ENCODE peak calls at places on chromosomes 4 and X, in nine cellular contexts. Q is upper lobe of left lung; A is CD4-positive, alpha-beta memory T cell; K is endodermal cell; Z is mesendoderm; X is HepG2; R is colonic mucosa; B is aorta; P is fibroblast of lung. S is an unnamed sample. For H3K4me1, the result is how much of the 10 kb centered on the place peaks cover.

GRCh38 chr4:4254179-4254578 is 6.2 kb upstream of the TMEM128 start:
- DNase-seq in Q (no peak), A (no peak), K (no peak), Z (no peak), X (no peak), R (no peak), B (no peak), P (no peak), S (no peak)

GRCh38 chr4:77152421-77152820 is 4.6 kb upstream of the CCNG2 start:
- DNase-seq in Q (no peak), A (no peak), K (peak), Z (peak), X (no peak), R (no peak), B (no peak), P (peak), S (no peak)

GRCh38 chr4:140704392-140704955 is 51.7 kb downstream of the TBC1D9 start:
- DNase-seq in Q (no peak), A (no peak), K (no peak), Z (peak), X (no peak), R (no peak), B (no peak), P (no peak), S (no peak)

GRCh38 chr4:125316391-125316780 is 1.6 kb downstream of the FAT4 start:
- DNase-seq in Q (peak), A (no peak), K (peak), Z (no peak), X (no peak), R (peak), B (peak), P (no peak), S (no peak)

GRCh38 chr4:160142579-160142978 is 1039.7 kb downstream of the RAPGEF2 start:
- DNase-seq in Q (no peak), A (no peak), K (no peak), Z (no peak), X (no peak), R (no peak), B (no peak), P (no peak), S (no peak)

GRCh38 chr4:123235431-123235830 is 161.2 kb upstream of the SPRY1 start:
- DNase-seq in Q (no peak), A (no peak), K (no peak), Z (no peak), X (no peak), R (no peak), B (no peak), P (no peak), S (no peak)

GRCh38 chr4:106370214-106370613 is 1.6 kb upstream of the GIMD1 start:
- DNase-seq in Q (no peak), A (no peak), K (no peak), Z (no peak), X (no peak), R (no peak), B (no peak), P (no peak), S (no peak)

GRCh38 chrX:101385795-101386541 is at the start of gene BTK:
- DNase-seq in Q (peak), A (no peak), K (no peak), Z (peak), X (no peak), R (no peak), B (no peak), P (no peak), S (no peak)

GRCh38 chr4:3469386-3470243 is 6.5 kb downstream of the DOK7 start:
- DNase-seq in Q (no peak), A (no peak), K (no peak), Z (no peak), X (no peak), R (no peak), B (no peak), P (no peak), S (no peak)

GRCh38 chr4:6746721-6747689 is 31.0 kb downstream of the BLOC1S4 start:
- DNase-seq in Q (peak), A (no peak), K (no peak), Z (no peak), X (no peak), R (peak), B (peak), P (no peak), S (no peak)

GRCh38 chr4:183175631-183176232 is 76.7 kb downstream of the WWC2 start:
- DNase-seq in Q (no peak), A (no peak), K (no peak), Z (no peak), X (peak), R (no peak), B (no peak), P (no peak), S (no peak)

GRCh38 chr4:5940470-5941203 is 47.8 kb upstream of the CRMP1 start:
- DNase-seq in Q (no peak), A (no peak), K (peak), Z (peak), X (peak), R (no peak), B (no peak), P (no peak), S (no peak)

GRCh38 chr4:174707277-174707676 is 121.8 kb downstream of the GLRA3 start:
- DNase-seq in Q (no peak), A (no peak), K (no peak), Z (no peak), X (no peak), R (no peak), B (no peak), P (no peak), S (no peak)

GRCh38 chrX:71487814-71488213 is 45.1 kb upstream of the OGT start:
- DNase-seq in Q (no peak), A (no peak), K (no peak), Z (no peak), X (peak), R (no peak), B (no peak), P (no peak), S (no peak)

GRCh38 chrX:46180258-46180687 is 364.9 kb downstream of the ZNF674 start:
- DNase-seq in Q (no peak), A (no peak), K (peak), Z (peak), X (peak), R (no peak), B (peak), P (peak), S (no peak)

GRCh38 chrX:639151-639550 is 8.6 kb downstream of the SHOX start:
- DNase-seq in Q (no peak), A (no peak), K (no peak), Z (no peak), X (no peak), R (no peak), B (no peak), P (no peak), S (no peak)

GRCh38 chrX:152638443-152638904 is 779 bp downstream of the GABRQ start:
- DNase-seq in Q (no peak), A (no peak), K (no peak), Z (no peak), X (no peak), R (no peak), B (no peak), P (no peak), S (no peak)

GRCh38 chr4:173217727-173218126 is 49.1 kb downstream of the GALNT7 start:
- DNase-seq in Q (no peak), A (no peak), K (no peak), Z (no peak), X (no peak), R (no peak), B (no peak), P (peak), S (no peak)

GRCh38 chrX:130413415-130413814 is 11.6 kb downstream of the RBMX2 start:
- DNase-seq in Q (no peak), A (no peak), K (no peak), Z (no peak), X (no peak), R (no peak), B (no peak), P (no peak), S (no peak)

GRCh38 chr4:30719363-30720020 is 677 bp upstream of the PCDH7 start:
- DNase-seq in Q (no peak), A (no peak), K (peak), Z (peak), X (no peak), R (peak), B (peak), P (peak), S (no peak)

GRCh38 chr4:121026034-121026433 is 46.3 kb downstream of the NDNF start:
- DNase-seq in Q (no peak), A (no peak), K (no peak), Z (no peak), X (no peak), R (no peak), B (no peak), P (no peak), S (no peak)

GRCh38 chr4:60857354-60857753 is 342.8 kb upstream of the ADGRL3 start:
- DNase-seq in Q (no peak), A (no peak), K (no peak), Z (no peak), X (no peak), R (no peak), B (no peak), P (no peak), S (no peak)

GRCh38 chr4:19739101-19739651 is 512.5 kb upstream of the SLIT2 start:
- DNase-seq in Q (peak), A (no peak), K (no peak), Z (peak), X (no peak), R (no peak), B (no peak), P (peak), S (no peak)
- H3K4me3 ChIP-seq in Q (no peak), A (no peak), K (no peak), Z (no peak), X (no peak), R (no peak), B (no peak), P (no peak), S (no peak)

DNA sequence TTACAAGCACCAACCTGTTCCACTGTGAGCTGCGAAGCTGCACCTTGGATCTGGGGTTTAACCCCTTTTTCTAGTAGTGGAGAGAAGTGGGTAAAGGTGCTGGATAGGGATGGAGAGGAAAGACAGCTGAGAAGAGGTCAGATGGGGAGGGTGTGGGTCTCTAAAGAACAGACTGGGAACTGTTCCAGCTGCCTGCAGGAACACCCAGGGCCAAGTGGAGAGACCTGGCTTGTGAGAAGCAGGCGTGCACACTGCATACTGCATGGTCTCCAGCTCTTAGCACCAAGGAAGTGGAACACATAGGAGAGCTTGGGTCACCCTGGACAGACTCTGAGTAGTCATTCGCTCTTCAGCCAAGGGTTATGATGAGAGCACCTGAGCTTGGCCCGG is 16.1 kb downstream of the BCOR start:
- DNase-seq in Q (no peak), A (no peak), K (peak), Z (no peak), X (no peak), R (no peak), B (no peak), P (no peak), S (no peak)
- H3K4me1 ChIP-seq in Q (half or more), A (under half), K (under half), Z (under half), X (half or more), R (under half), B (under half), P (under half), S (under half)

GRCh38 chrX:70452143-70452733 is 7.6 kb downstream of the DLG3 start:
- DNase-seq in Q (peak), A (peak), K (peak), Z (peak), X (peak), R (peak), B (peak), P (peak), S (peak)

GRCh38 chrX:70455366-70456202 is 10.9 kb downstream of the DLG3 start:
- DNase-seq in Q (no peak), A (no peak), K (peak), Z (peak), X (no peak), R (peak), B (no peak), P (no peak), S (no peak)

GRCh38 chrX:70456256-70456655 is 11.6 kb downstream of the DLG3 start:
- DNase-seq in Q (no peak), A (no peak), K (no peak), Z (no peak), X (no peak), R (no peak), B (no peak), P (no peak), S (no peak)

GRCh38 chrX:70454441-70455365 is 10.1 kb downstream of the DLG3 start:
- DNase-seq in Q (peak), A (peak), K (peak), Z (peak), X (peak), R (peak), B (peak), P (peak), S (peak)

GRCh38 chrX:70453024-70453618 is 8.5 kb downstream of the DLG3 start:
- DNase-seq in Q (no peak), A (no peak), K (no peak), Z (no peak), X (no peak), R (no peak), B (no peak), P (no peak), S (no peak)
- H3K4me3 ChIP-seq in Q (peak), A (peak), K (peak), Z (no peak), X (no peak), R (peak), B (no peak), P (peak), S (peak)

GRCh38 chr4:167713756-167714155 is 378.6 kb upstream of the ANXA10 start:
- DNase-seq in Q (no peak), A (no peak), K (no peak), Z (no peak), X (no peak), R (no peak), B (no peak), P (peak), S (no peak)
- H3K4me1 ChIP-seq in Q (under half), A (under half), K (under half), Z (under half), X (under half), R (under half), B (under half), P (under half), S (under half)

DNA sequence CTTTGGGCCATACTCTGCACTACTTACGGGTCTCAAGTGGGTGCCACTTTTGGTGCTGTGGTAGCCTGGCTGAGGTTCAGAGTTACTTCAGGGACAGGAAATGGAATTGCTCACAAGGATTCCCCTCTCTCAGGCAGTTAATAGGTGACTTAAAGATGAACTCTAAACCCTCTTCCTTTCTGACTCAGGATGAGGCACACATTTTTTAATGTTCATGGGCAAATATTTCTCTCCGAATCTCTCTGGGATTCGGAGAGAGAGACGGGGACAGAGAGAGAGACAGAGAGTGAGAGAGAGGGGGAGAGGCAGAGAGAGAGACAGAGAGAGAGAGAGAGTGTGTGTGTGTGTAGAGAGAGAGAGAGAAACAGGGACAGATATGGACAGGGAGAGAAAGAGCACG is 79.8 kb downstream of the NYX start:
- DNase-seq in Q (no peak), A (no peak), K (no peak), Z (no peak), X (no peak), R (no peak), B (no peak), P (no peak), S (no peak)
- H3K4me3 ChIP-seq in Q (no peak), A (no peak), K (no peak), Z (no peak), X (no peak), R (no peak), B (no peak), P (no peak), S (no peak)

GRCh38 chrX:19865567-19866363 is 21.6 kb downstream of the SH3KBP1 start:
- DNase-seq in Q (peak), A (no peak), K (no peak), Z (no peak), X (no peak), R (no peak), B (no peak), P (no peak), S (no peak)
- H3K4me1 ChIP-seq in Q (under half), A (half or more), K (under half), Z (under half), X (under half), R (under half), B (under half), P (under half), S (under half)

DNA sequence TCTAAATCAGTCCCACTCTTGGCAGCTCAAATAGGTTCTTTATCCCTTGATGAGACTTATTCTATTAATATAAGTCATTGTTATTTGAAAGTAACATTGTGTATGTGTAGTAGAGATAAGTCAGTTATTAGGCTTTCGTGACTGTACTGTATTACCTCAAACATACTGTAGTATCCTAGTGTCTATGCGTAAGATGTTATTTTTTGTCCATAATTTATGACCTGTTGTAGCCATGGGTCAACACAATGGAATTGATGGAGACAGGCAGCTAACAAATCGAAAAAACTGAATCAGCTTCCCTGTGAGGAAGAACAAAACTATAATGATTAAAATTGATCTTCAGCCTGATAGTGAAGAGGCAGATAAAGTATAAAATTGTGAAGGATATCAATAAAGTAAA is 41.8 kb downstream of the CLCN3 start:
- DNase-seq in Q (no peak), A (no peak), K (no peak), Z (no peak), X (no peak), R (no peak), B (no peak), P (no peak), S (no peak)
- H3K4me3 ChIP-seq in Q (no peak), A (no peak), K (no peak), Z (no peak), X (no peak), R (peak), B (no peak), P (no peak), S (no peak)

S was measured in CD8-positive, alpha-beta T cell.